ENCODE peak calls at places on chromosomes 4 and X, in six cellular contexts. One of them, this sample, is unnamed.
A peak's percentile ranks its signal among the peaks of the same experiment; 100 is the strongest.

GRCh38 chrX:140712413-140713173 is 3.0 kb downstream of the LINC00632 start:
- DNase-seq in SK-N-SH: peak; percentile 60
- DNase-seq in A549: peak; percentile 1
- DNase-seq in K562: no peak
- DNase-seq in GM23338: peak; percentile 79
- DNase-seq in HCT116: no peak
- DNase-seq in this sample: no peak

GRCh38 chr4:24364249-24364648 is 220.1 kb downstream of the DHX15 start:
- DNase-seq in SK-N-SH: no peak
- DNase-seq in A549: no peak
- DNase-seq in K562: no peak
- DNase-seq in GM23338: no peak
- DNase-seq in HCT116: no peak
- DNase-seq in this sample: no peak

GRCh38 chr4:20313237-20314030 is 61.7 kb downstream of the SLIT2 start:
- DNase-seq in SK-N-SH: no peak
- DNase-seq in A549: no peak
- DNase-seq in K562: no peak
- DNase-seq in GM23338: peak; percentile 85
- DNase-seq in HCT116: peak; percentile 24
- DNase-seq in this sample: no peak

GRCh38 chr4:57077550-57078311 is 32.5 kb downstream of the IGFBP7 start:
- DNase-seq in SK-N-SH: no peak
- DNase-seq in A549: no peak
- DNase-seq in K562: no peak
- DNase-seq in GM23338: peak; percentile 84
- DNase-seq in HCT116: no peak
- DNase-seq in this sample: no peak

GRCh38 chr4:17189322-17189721 is 290.9 kb upstream of the LDB2 start:
- DNase-seq in SK-N-SH: no peak
- DNase-seq in A549: no peak
- DNase-seq in K562: no peak
- DNase-seq in GM23338: no peak
- DNase-seq in HCT116: no peak
- DNase-seq in this sample: no peak

GRCh38 chr4:15797320-15797719 is 19.2 kb downstream of the CD38 start:
- DNase-seq in SK-N-SH: no peak
- DNase-seq in A549: no peak
- DNase-seq in K562: no peak
- DNase-seq in GM23338: no peak
- DNase-seq in HCT116: no peak
- DNase-seq in this sample: no peak

GRCh38 chr4:41134581-41134980 is 79.8 kb downstream of the APBB2 start:
- DNase-seq in SK-N-SH: no peak
- DNase-seq in A549: no peak
- DNase-seq in K562: no peak
- DNase-seq in GM23338: peak; percentile 60
- DNase-seq in HCT116: no peak
- DNase-seq in this sample: no peak

GRCh38 chrX:30253257-30253656 is 6.3 kb downstream of the MAGEB1 start:
- DNase-seq in SK-N-SH: no peak
- DNase-seq in A549: no peak
- DNase-seq in K562: no peak
- DNase-seq in GM23338: no peak
- DNase-seq in HCT116: no peak
- DNase-seq in this sample: no peak

GRCh38 chrX:100931925-100932285 is 3.2 kb upstream of the XKRX start:
- DNase-seq in SK-N-SH: no peak
- DNase-seq in A549: no peak
- DNase-seq in K562: no peak
- DNase-seq in GM23338: no peak
- DNase-seq in HCT116: no peak
- DNase-seq in this sample: no peak

GRCh38 chr4:117239434-117239833 is 154.1 kb upstream of the TRAM1L1 start:
- DNase-seq in SK-N-SH: no peak
- DNase-seq in A549: no peak
- DNase-seq in K562: no peak
- DNase-seq in GM23338: no peak
- DNase-seq in HCT116: no peak
- DNase-seq in this sample: no peak

GRCh38 chrX:148928803-148929202 is 428.4 kb downstream of the AFF2 start:
- DNase-seq in SK-N-SH: no peak
- DNase-seq in A549: no peak
- DNase-seq in K562: no peak
- DNase-seq in GM23338: no peak
- DNase-seq in HCT116: no peak
- DNase-seq in this sample: no peak

GRCh38 chrX:9644335-9644734 is 121.3 kb downstream of the GPR143 start:
- DNase-seq in SK-N-SH: no peak
- DNase-seq in A549: no peak
- DNase-seq in K562: no peak
- DNase-seq in GM23338: no peak
- DNase-seq in HCT116: no peak
- DNase-seq in this sample: no peak

GRCh38 chr4:17939061-17939460 is 82.5 kb downstream of the LCORL start:
- DNase-seq in SK-N-SH: no peak
- DNase-seq in A549: no peak
- DNase-seq in K562: no peak
- DNase-seq in GM23338: no peak
- DNase-seq in HCT116: no peak
- DNase-seq in this sample: no peak

GRCh38 chrX:70257599-70258288 is 2.3 kb downstream of the P2RY4 start:
- DNase-seq in SK-N-SH: no peak
- DNase-seq in A549: no peak
- DNase-seq in K562: no peak
- DNase-seq in GM23338: no peak
- DNase-seq in HCT116: no peak
- DNase-seq in this sample: no peak

GRCh38 chr4:40194602-40195161 is 2.1 kb upstream of the RHOH start:
- DNase-seq in SK-N-SH: peak; percentile 23
- DNase-seq in A549: no peak
- DNase-seq in K562: no peak
- DNase-seq in GM23338: no peak
- DNase-seq in HCT116: no peak
- DNase-seq in this sample: no peak

GRCh38 chr4:85967872-85968271 is 392.0 kb downstream of the MAPK10 start:
- DNase-seq in SK-N-SH: no peak
- DNase-seq in A549: no peak
- DNase-seq in K562: no peak
- DNase-seq in GM23338: no peak
- DNase-seq in HCT116: no peak
- DNase-seq in this sample: no peak

DNA sequence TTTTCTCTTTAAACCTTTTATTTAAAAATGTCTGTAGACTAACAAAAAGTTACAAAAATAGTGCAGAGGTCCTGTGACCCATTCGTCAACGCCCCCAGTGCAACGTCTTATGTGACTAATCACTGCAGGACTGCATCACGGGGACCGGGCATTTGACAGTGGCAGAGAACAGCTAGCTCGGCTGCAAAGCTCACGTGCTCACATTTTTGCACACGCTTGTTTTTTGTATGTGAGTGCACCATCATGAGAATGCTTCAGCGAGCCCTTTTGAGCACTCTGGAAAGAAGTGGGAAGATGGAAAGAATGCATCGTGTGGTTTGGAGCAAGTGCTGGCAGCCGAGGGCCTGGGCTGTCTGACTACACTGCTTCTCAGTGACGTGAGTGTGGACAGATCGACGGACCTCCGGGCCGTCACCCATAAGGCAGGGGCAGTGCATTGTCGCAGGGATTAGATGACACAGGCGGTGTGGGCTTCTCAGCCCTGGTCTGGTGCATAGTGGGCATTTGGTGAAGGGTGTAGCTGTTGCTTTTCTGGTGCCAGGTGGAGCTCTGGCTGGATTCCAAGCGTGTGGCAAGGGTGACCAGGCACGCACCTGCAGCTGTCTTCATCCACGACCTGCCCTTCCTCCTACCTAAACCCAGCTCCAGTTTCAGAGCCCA is 17.7 kb downstream of the SPON2 start:
- DNase-seq in SK-N-SH: no peak
- DNase-seq in A549: no peak
- DNase-seq in K562: no peak
- DNase-seq in GM23338: no peak
- DNase-seq in HCT116: no peak
- DNase-seq in this sample: no peak
- H3K27ac ChIP-seq in SK-N-SH: no peak overlapping the region
- H3K27ac ChIP-seq in A549: no peak overlapping the region
- H3K27ac ChIP-seq in K562: no peak overlapping the region
- H3K27ac ChIP-seq in GM23338: no peak overlapping the region
- H3K27ac ChIP-seq in HCT116: no peak overlapping the region
- H3K27ac ChIP-seq in this sample: no peak overlapping the region

DNA sequence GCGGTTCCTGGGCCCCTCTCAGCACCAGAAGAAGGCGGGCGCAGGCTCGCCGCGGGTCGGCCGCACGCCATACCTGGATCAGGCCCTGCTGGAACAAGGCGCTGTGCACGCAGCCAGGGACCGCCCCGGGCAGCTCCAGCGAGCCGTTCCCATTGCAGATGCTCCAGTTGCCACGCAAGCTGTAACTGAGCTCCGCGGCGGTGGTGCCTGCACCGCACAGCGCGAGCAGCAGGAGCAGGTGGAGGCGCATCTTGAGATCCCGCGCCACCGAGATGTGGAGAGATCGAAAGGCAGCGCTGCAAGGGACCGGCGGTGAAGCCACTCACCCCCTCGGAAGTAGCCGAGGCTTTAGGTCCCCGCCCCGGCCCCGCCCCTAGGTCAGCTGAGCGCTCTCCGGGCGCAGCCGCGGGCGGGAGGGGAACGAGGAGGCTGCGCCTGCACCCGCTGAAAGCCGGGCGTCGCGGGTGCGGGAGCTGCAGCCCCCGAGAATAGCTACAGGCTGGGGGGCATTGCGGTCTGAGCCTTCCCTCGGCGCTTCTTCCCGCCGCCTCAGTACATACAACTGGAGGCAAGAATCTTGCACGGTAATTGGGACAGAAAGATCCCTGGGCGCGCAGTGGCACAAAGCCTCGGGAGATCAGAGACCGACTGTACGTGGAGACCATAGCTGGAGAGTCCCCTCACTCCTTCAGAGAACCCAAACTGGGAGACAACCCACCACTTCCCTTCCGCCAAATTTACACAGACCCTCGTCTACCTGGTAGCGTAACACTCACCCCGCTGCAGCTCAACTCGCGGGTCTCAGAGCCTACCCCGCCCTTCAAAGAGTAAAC is at the start of gene MANBA:
- DNase-seq in SK-N-SH: peak; percentile 94
- DNase-seq in A549: peak; percentile 85
- DNase-seq in K562: peak; percentile 90
- DNase-seq in GM23338: peak; percentile 96
- DNase-seq in HCT116: peak; percentile 56
- DNase-seq in this sample: no peak
- TF ChIP-seq CTCF in SK-N-SH: no peak
- TF ChIP-seq CTCF in A549: no peak
- TF ChIP-seq CTCF in K562: no peak
- TF ChIP-seq CTCF in GM23338: no peak
- TF ChIP-seq CTCF in HCT116: no peak
- TF ChIP-seq CTCF in this sample: no peak

GRCh38 chr4:80219301-80220025 is 22.2 kb downstream of the PRDM8 start:
- DNase-seq in SK-N-SH: no peak
- DNase-seq in A549: no peak
- DNase-seq in K562: no peak
- DNase-seq in GM23338: peak; percentile 50
- DNase-seq in HCT116: no peak
- DNase-seq in this sample: no peak
- TF ChIP-seq REST in SK-N-SH: no peak
- TF ChIP-seq REST in A549: no peak
- TF ChIP-seq REST in K562: no peak
- TF ChIP-seq REST in GM23338: no peak
- TF ChIP-seq REST in HCT116: no peak
- TF ChIP-seq REST in this sample: no peak

GRCh38 chr4:100516225-100516624 is 1.6 kb downstream of the EMCN start:
- DNase-seq in SK-N-SH: no peak
- DNase-seq in A549: no peak
- DNase-seq in K562: no peak
- DNase-seq in GM23338: no peak
- DNase-seq in HCT116: no peak
- DNase-seq in this sample: no peak
- H3K27ac ChIP-seq in SK-N-SH: no peak overlapping the region
- H3K27ac ChIP-seq in A549: no peak overlapping the region
- H3K27ac ChIP-seq in K562: no peak overlapping the region
- H3K27ac ChIP-seq in GM23338: no peak overlapping the region
- H3K27ac ChIP-seq in HCT116: no peak overlapping the region
- H3K27ac ChIP-seq in this sample: no peak overlapping the region

DNA sequence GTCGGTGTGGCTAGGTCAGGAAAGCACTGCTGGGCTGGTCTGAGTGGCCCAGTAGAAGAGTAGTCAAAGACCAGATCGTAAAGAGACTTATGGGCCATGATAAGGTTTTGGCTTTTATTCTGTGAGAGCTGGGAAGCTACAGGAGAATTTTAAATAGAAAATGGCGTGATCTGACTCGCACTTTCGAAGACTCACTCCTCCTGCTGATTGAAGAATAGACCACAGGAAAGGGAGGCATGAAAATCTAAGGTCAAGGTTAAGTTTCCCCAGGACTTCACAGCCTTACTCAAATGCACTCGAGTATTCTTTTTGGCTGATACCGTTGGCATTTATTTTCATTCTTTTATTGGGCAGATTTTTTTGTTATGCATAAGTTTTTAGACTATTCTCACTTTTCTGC is 231.4 kb upstream of the ANKRD50 start:
- DNase-seq in SK-N-SH: no peak
- DNase-seq in A549: no peak
- DNase-seq in K562: no peak
- DNase-seq in GM23338: peak; percentile 58
- DNase-seq in HCT116: peak; percentile 15
- DNase-seq in this sample: no peak
- TF ChIP-seq CTCF in SK-N-SH: no peak
- TF ChIP-seq CTCF in A549: no peak
- TF ChIP-seq CTCF in K562: no peak
- TF ChIP-seq CTCF in GM23338: peak; percentile 44
- TF ChIP-seq CTCF in HCT116: peak; percentile 51
- TF ChIP-seq CTCF in this sample: peak; percentile 19

GRCh38 chrX:23478056-23478455 is 143.4 kb downstream of the PTCHD1 start:
- DNase-seq in SK-N-SH: no peak
- DNase-seq in A549: no peak
- DNase-seq in K562: no peak
- DNase-seq in GM23338: no peak
- DNase-seq in HCT116: no peak
- DNase-seq in this sample: no peak

GRCh38 chrX:23478561-23478960 is 143.9 kb downstream of the PTCHD1 start:
- DNase-seq in SK-N-SH: no peak
- DNase-seq in A549: no peak
- DNase-seq in K562: no peak
- DNase-seq in GM23338: no peak
- DNase-seq in HCT116: no peak
- DNase-seq in this sample: no peak

GRCh38 chrX:23483396-23483795 is 148.7 kb downstream of the PTCHD1 start:
- DNase-seq in SK-N-SH: no peak
- DNase-seq in A549: no peak
- DNase-seq in K562: no peak
- DNase-seq in GM23338: no peak
- DNase-seq in HCT116: no peak
- DNase-seq in this sample: no peak
- TF ChIP-seq REST in SK-N-SH: no peak
- TF ChIP-seq REST in A549: no peak
- TF ChIP-seq REST in K562: no peak
- TF ChIP-seq REST in GM23338: no peak
- TF ChIP-seq REST in HCT116: no peak
- TF ChIP-seq REST in this sample: no peak